ENCODE peak calls at places on chromosomes 5 and 9, in seven cellular contexts. N, A, F, O, X, M and H are unnamed samples.

GRCh38 chr9:72228282-72228681 is 79.0 kb downstream of the GDA start:
- DNase-seq in N (no peak), X (no peak), M (no peak), F (no peak), O (no peak), A (no peak), H (no peak)

GRCh38 chr5:76579166-76579765 is 43.9 kb downstream of the F2RL2 start:
- DNase-seq in X (no peak), O (no peak), M (no peak), A (no peak), N (no peak), F (peak), H (no peak)

GRCh38 chr5:129046151-129046550 is 48.4 kb upstream of the ISOC1 start:
- DNase-seq in F (no peak), M (no peak), X (no peak), A (no peak), N (no peak), O (no peak), H (no peak)

GRCh38 chr5:126000533-126000932 is 422.7 kb upstream of the GRAMD2B start:
- DNase-seq in N (no peak), O (no peak), M (no peak), X (no peak), A (no peak), F (no peak), H (no peak)

GRCh38 chr9:136759436-136760325 is 1.6 kb upstream of the LCN8 start:
- DNase-seq in N (no peak), O (no peak), M (no peak), X (no peak), A (peak), F (no peak), H (no peak)

GRCh38 chr9:35114921-35115341 is 731 bp downstream of the ATOSB start:
- DNase-seq in X (peak), M (no peak), F (peak), A (peak), O (peak), N (no peak), H (no peak)

GRCh38 chr5:99019812-99020697 is 91.2 kb upstream of the CHD1 start:
- DNase-seq in O (no peak), M (no peak), A (no peak), N (no peak), X (no peak), F (peak), H (no peak)

GRCh38 chr5:35477321-35477720 is 140.3 kb upstream of the SPEF2 start:
- DNase-seq in X (no peak), F (no peak), M (no peak), A (no peak), N (no peak), O (no peak), H (no peak)

GRCh38 chr5:108797396-108797795 is 49.7 kb downstream of the FER start:
- DNase-seq in M (no peak), O (no peak), N (no peak), X (no peak), F (no peak), A (no peak), H (no peak)

GRCh38 chr9:127473932-127474331 is 22.6 kb downstream of the LRSAM1 start:
- DNase-seq in N (no peak), M (no peak), F (no peak), X (no peak), O (no peak), A (no peak), H (no peak)

GRCh38 chr9:132586830-132587483 is 4.6 kb downstream of the BARHL1 start:
- DNase-seq in X (no peak), N (no peak), F (no peak), O (no peak), M (no peak), A (no peak), H (no peak)

GRCh38 chr9:129197978-129198736 is 20.1 kb upstream of the IER5L start:
- DNase-seq in X (no peak), M (no peak), N (no peak), A (peak), O (peak), F (peak), H (no peak)
- H3K4me3 ChIP-seq in X (no peak), M (peak), N (peak), A (no peak), O (no peak), F (peak), H (no peak)

GRCh38 chr5:160472482-160472881 is 50.8 kb downstream of the PTTG1 start:
- DNase-seq in O (no peak), M (no peak), A (no peak), X (no peak), F (no peak), N (no peak), H (no peak)
- H3K4me3 ChIP-seq in O (no peak), M (no peak), A (no peak), X (no peak), F (no peak), N (no peak), H (no peak)

GRCh38 chr5:16156152-16156551 is 23.4 kb downstream of the MARCHF11 start:
- DNase-seq in N (no peak), F (no peak), A (no peak), O (no peak), M (no peak), X (no peak), H (no peak)
- H3K4me3 ChIP-seq in N (no peak), F (no peak), A (no peak), O (no peak), M (no peak), X (no peak), H (no peak)

DNA sequence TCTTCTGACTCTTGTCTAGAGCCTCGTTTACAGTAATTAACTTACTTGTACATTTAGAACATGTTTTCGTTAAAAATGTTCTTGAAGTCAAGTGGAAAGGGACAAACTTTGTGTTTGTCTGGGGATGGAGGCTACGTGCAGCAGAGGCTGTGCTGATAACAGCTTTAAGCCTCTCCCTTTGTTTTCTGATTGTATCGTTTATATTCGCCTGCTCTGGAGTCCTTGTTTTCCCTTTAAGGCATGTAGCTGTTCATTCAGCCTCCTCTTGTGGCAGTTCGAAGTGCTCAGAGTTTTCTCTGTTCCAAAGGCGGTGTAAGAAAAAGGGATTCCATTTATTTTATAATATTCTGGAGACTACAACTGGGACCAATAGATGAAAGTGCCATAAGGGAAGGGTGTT is 1.9 kb downstream of the SLC36A1 start:
- DNase-seq in O (no peak), F (no peak), N (no peak), M (no peak), A (no peak), X (no peak), H (no peak)
- H3K4me3 ChIP-seq in O (peak), F (no peak), N (no peak), M (peak), A (peak), X (no peak), H (no peak)

DNA sequence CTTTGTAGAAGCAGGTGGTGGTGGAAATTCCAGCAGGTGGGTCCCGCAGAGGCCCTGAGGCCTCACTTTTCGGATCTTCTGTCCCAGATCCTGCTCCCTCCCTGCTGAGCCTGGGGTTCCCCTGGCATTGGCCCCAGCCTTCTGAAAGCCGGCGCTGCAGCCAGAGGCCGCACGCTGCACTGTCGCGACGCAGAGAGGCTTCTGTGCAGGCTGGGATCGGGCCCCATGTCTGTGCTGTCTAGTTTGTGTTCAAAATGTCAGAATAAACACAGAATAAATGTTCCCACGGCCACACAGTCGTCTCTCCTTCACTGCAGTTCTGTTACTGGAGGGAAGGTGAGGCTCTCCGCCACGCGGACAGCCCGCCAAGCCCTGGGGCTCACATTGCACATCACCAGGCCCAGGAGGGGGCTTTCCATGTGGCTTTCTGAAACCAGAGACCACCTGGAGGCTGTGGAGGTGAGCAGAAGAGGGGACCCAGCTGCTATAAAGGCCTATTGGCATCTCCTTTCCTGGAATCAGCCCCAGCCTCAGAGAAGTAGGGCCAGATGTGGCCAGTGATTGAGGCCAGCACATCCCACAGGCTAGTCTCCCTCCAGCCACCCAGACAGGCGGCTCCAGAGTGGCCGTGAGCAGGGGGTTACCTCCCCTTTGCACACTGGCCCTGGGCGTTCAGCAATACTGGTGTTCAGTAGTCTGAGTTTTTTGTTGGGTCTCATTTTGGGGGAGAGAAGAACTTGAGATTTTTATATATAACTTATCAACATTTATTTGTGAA is 46.5 kb downstream of the USP20 start:
- DNase-seq in F (no peak), O (no peak), M (no peak), A (no peak), X (peak), N (no peak), H (no peak)
- H3K4me3 ChIP-seq in F (no peak), O (no peak), M (no peak), A (no peak), X (no peak), N (no peak), H (no peak)

GRCh38 chr5:143434261-143435206 is 31.0 kb upstream of the NR3C1 start:
- DNase-seq in F (no peak), X (peak), A (no peak), O (no peak), N (no peak), M (no peak), H (peak)
- H3K4me3 ChIP-seq in F (no peak), X (peak), A (peak), O (peak), N (peak), M (no peak), H (peak)

GRCh38 chr9:75087824-75088645 is at the start of the genes NMRK1 and OSTF1:
- DNase-seq in X (peak), O (peak), M (peak), F (peak), N (peak), A (peak), H (peak)

GRCh38 chr9:75088646-75089368 is 493 bp downstream of the OSTF1 start:
- DNase-seq in N (peak), M (no peak), A (peak), F (peak), O (peak), X (no peak), H (no peak)

GRCh38 chr9:75085640-75086039 is 2.3 kb downstream of the NMRK1 start:
- DNase-seq in M (no peak), X (no peak), A (no peak), F (no peak), N (no peak), O (no peak), H (no peak)

GRCh38 chr9:75086443-75087278 is 1.3 kb downstream of the NMRK1 start:
- DNase-seq in F (no peak), M (no peak), X (no peak), A (no peak), N (no peak), O (peak), H (no peak)

DNA sequence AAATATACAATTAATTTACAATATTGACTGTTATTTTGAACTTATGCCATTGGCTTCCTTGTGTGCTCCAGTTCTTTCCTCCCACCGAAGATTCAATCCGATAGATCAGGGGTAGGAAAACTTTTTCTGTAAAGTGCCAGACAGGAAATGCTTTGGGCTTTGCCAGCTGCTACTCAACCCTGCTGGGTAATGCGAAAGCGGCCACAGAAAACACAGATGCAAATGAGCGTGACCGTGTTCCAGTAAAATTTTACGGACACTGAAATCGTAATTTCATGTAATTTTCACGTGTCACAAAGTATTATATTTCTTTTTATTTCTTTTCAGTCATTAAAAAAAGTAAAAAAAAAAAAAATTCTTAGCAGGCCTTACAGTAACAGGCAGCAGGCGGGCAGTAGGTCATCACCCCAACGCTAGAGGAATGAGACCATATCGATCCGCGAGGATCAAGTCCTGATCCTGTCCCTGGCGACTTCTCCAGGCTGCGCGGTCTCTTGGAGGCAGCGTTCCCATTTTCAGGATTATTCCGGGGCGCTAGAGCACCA is 604 bp downstream of the NMRK1 start:
- DNase-seq in O (peak), M (no peak), X (peak), N (no peak), F (peak), A (no peak), H (peak)
- H3K4me3 ChIP-seq in O (peak), M (peak), X (peak), N (peak), F (peak), A (peak), H (peak)